ENCODE peak calls at places on chromosomes 13 and 19, in seven cellular contexts. F is CD8-positive, alpha-beta T cell; P is uterus; L is coronary artery; H is psoas muscle; B is lower lobe of right lung; G is A549. U is an unnamed sample.

GRCh38 chr19:51422053-51422448 is 4.6 kb upstream of the SIGLEC10 start:
- DNase-seq in F (peak; percentile 81), P (peak; percentile 39), L (no peak), H (peak; percentile 71), B (peak; percentile 91), G (peak; percentile 80), U (no peak)

GRCh38 chr19:48290341-48290922 is 20.6 kb downstream of the ZNF114 start:
- DNase-seq in F (no peak), P (peak; percentile 61), L (no peak), H (no peak), B (no peak), G (peak; percentile 70), U (no peak)

GRCh38 chr13:42152495-42152894 is 104.0 kb downstream of the DGKH start:
- DNase-seq in F (no peak), P (no peak), L (no peak), H (no peak), B (no peak), G (no peak), U (no peak)

GRCh38 chr13:40789275-40790231 is at the start of gene SLC25A15:
- DNase-seq in F (peak; percentile 65), P (peak; percentile 73), L (peak; percentile 84), H (peak; percentile 85), B (peak; percentile 90), G (peak; percentile 58), U (peak; percentile 38)

GRCh38 chr13:99605417-99606321 is 104.4 kb downstream of the TM9SF2 start:
- DNase-seq in F (peak; percentile 33), P (peak; percentile 31), L (no peak), H (peak; percentile 37), B (peak; percentile 55), G (peak; percentile 54), U (no peak)

GRCh38 chr13:42574435-42575311 is 721 bp downstream of the TNFSF11 start:
- DNase-seq in F (no peak), P (no peak), L (no peak), H (no peak), B (no peak), G (no peak), U (no peak)

GRCh38 chr13:110593430-110594130 is 21.8 kb upstream of the NAXD start:
- DNase-seq in F (no peak), P (no peak), L (no peak), H (no peak), B (no peak), G (peak; percentile 49), U (no peak)

GRCh38 chr19:33683881-33684549 is 62.3 kb downstream of the CHST8 start:
- DNase-seq in F (no peak), P (no peak), L (no peak), H (peak; percentile 29), B (no peak), G (peak; percentile 49), U (no peak)

GRCh38 chr13:42545842-42546241 is 28.1 kb upstream of the TNFSF11 start:
- DNase-seq in F (no peak), P (no peak), L (no peak), H (no peak), B (no peak), G (no peak), U (no peak)

GRCh38 chr19:42200116-42200740 is 17.2 kb downstream of the DEDD2 start:
- DNase-seq in F (no peak), P (no peak), L (no peak), H (no peak), B (no peak), G (no peak), U (no peak)

GRCh38 chr13:27978301-27978968 is 9.3 kb upstream of the CDX2 start:
- DNase-seq in F (no peak), P (no peak), L (no peak), H (no peak), B (no peak), G (no peak), U (no peak)

GRCh38 chr19:1351324-1351947 is 32.3 kb upstream of the NDUFS7 start:
- DNase-seq in F (no peak), P (no peak), L (no peak), H (no peak), B (no peak), G (no peak), U (no peak)

GRCh38 chr13:22960827-22961226 is 220.0 kb upstream of the SGCG start:
- DNase-seq in F (no peak), P (no peak), L (no peak), H (no peak), B (no peak), G (no peak), U (no peak)

GRCh38 chr13:94956407-94957110 is 244.2 kb upstream of the SOX21 start:
- DNase-seq in F (no peak), P (no peak), L (no peak), H (no peak), B (no peak), G (no peak), U (no peak)

GRCh38 chr19:8311461-8312260 is 3.5 kb upstream of the CD320 start:
- DNase-seq in F (no peak), P (no peak), L (no peak), H (peak; percentile 40), B (peak; percentile 52), G (no peak), U (no peak)

GRCh38 chr19:43675269-43675879 is 5.4 kb upstream of the PLAUR start:
- DNase-seq in F (no peak), P (no peak), L (no peak), H (no peak), B (no peak), G (peak; percentile 78), U (peak; percentile 59)

GRCh38 chr13:113741101-113741731 is 17.8 kb upstream of the TMEM255B start:
- DNase-seq in F (no peak), P (no peak), L (no peak), H (no peak), B (peak; percentile 28), G (no peak), U (no peak)

GRCh38 chr13:20525601-20526544 is at the start of gene CRYL1:
- DNase-seq in F (peak; percentile 59), P (peak; percentile 77), L (peak; percentile 85), H (peak; percentile 83), B (peak; percentile 87), G (peak; percentile 21), U (no peak)

GRCh38 chr13:114025432-114026127 is 51.7 kb upstream of the C13orf46 start:
- DNase-seq in F (no peak), P (peak; percentile 58), L (no peak), H (peak; percentile 14), B (no peak), G (no peak), U (no peak)

GRCh38 chr19:37362733-37363132 is 8.2 kb upstream of the ZNF527 start:
- DNase-seq in F (no peak), P (no peak), L (no peak), H (no peak), B (no peak), G (no peak), U (no peak)

GRCh38 chr13:94641432-94641941 is 39.8 kb downstream of the GPR180 start:
- DNase-seq in F (no peak), P (no peak), L (no peak), H (no peak), B (no peak), G (no peak), U (no peak)

GRCh38 chr19:290539-291521 is at the start of gene PLPP2:
- DNase-seq in F (no peak), P (peak; percentile 39), L (no peak), H (no peak), B (peak; percentile 80), G (peak; percentile 40), U (no peak)

GRCh38 chr19:1760020-1760419 is 6.7 kb downstream of the ONECUT3 start:
- DNase-seq in F (no peak), P (no peak), L (no peak), H (no peak), B (no peak), G (no peak), U (no peak)

DNA sequence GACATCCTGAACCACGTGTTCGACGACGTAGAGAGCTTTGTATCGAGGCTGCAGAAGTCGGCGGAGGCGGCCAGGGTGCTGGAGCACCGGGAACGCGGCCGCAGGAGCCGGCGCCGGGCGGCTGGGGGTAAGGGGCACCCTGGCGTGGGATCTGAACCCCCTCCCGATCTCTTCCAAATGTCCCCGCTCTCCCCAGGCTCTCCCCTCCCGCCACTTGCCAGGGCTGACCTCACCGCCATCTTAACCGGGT is 6.0 kb downstream of the EPS8L1 start:
- DNase-seq in F (no peak), P (no peak), L (no peak), H (no peak), B (no peak), G (no peak), U (no peak)
- H3K4me3 ChIP-seq in F (peak overlapping the region; percentile 83), P (no peak overlapping the region), L (peak overlapping the region; percentile 72), H (peak overlapping the region; percentile 66), B (peak overlapping the region; percentile 56), G (peak overlapping the region; percentile 43), U (peak overlapping the region; percentile 21)

GRCh38 chr19:15280915-15281683 is 48.9 kb upstream of the EPHX3 start:
- DNase-seq in F (no peak), P (peak; percentile 81), L (peak; percentile 87), H (peak; percentile 91), B (peak; percentile 80), G (no peak), U (peak; percentile 94)
- TF ChIP-seq CTCF in F (no peak), P (peak; percentile 32), L (no peak), H (no peak), B (peak; percentile 34), G (no peak), U (peak; percentile 43)

GRCh38 chr19:35847911-35848310 is 4.4 kb downstream of the NPHS1 start:
- DNase-seq in F (no peak), P (no peak), L (no peak), H (no peak), B (no peak), G (no peak), U (no peak)

GRCh38 chr19:35844482-35845214 is 7.7 kb downstream of the NPHS1 start:
- DNase-seq in F (no peak), P (no peak), L (no peak), H (no peak), B (no peak), G (no peak), U (no peak)

GRCh38 chr19:35843676-35844481 is 8.4 kb downstream of the NPHS1 start:
- DNase-seq in F (no peak), P (no peak), L (no peak), H (no peak), B (no peak), G (peak; percentile 93), U (no peak)

GRCh38 chr19:35845215-35846037 is 6.9 kb downstream of the NPHS1 start:
- DNase-seq in F (no peak), P (no peak), L (no peak), H (peak; percentile 27), B (no peak), G (peak; percentile 96), U (no peak)

GRCh38 chr19:35846038-35846668 is 6.2 kb downstream of the NPHS1 start:
- DNase-seq in F (no peak), P (no peak), L (no peak), H (no peak), B (no peak), G (peak; percentile 88), U (no peak)
- H3K4me3 ChIP-seq in F (no peak overlapping the region), P (no peak overlapping the region), L (peak overlapping the region; percentile 59), H (peak overlapping the region; percentile 33), B (peak overlapping the region; percentile 37), G (peak overlapping the region; percentile 49), U (no peak overlapping the region)

DNA sequence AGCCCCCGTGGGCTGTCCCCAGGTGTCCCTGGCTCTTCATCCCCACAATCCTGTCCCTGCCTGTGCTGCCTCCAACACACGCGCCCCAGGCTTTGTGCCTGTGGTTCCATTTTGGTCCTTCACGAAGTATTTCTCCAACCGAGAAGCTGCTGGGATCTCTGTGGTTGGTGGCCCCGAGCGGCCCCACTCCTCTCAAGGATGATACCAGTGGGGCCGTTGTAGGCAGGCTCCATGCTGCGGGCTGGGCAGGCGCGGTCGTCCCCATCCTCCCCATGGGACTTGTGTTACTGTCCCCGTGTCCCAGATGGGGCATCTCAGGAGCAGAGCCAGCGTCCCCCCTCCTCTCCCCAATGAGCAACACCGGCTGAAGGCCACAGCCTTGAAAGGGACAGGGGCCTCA is 3.7 kb upstream of the ZNF554 start:
- DNase-seq in F (no peak), P (no peak), L (no peak), H (no peak), B (peak; percentile 42), G (no peak), U (no peak)
- TF ChIP-seq CTCF in F (no peak), P (no peak), L (no peak), H (no peak), B (no peak), G (no peak), U (no peak)